ENCODE peak calls at places on chromosome 11, in ten cellular contexts. D, R, H, W, K, U, S, Z, A and L are unnamed samples.

GRCh38 chr11:95308512-95309035 is 77.6 kb upstream of the SESN3 start:
- DNase-seq in D (no peak), R (no peak), H (no peak), W (no peak), K (no peak), U (no peak), S (no peak), Z (peak; percentile 14), A (no peak), L (no peak)

GRCh38 chr11:121479355-121479754 is 26.6 kb upstream of the SORL1-AS1 start:
- DNase-seq in D (no peak), R (no peak), H (no peak), W (peak; percentile 69), K (no peak), U (no peak), S (no peak), Z (no peak), A (peak; percentile 36), L (no peak)

GRCh38 chr11:73859671-73860070 is 17.0 kb downstream of the COA4 start:
- DNase-seq in D (no peak), R (no peak), H (no peak), W (no peak), K (no peak), U (no peak), S (no peak), Z (no peak), A (no peak), L (no peak)

GRCh38 chr11:62000539-62001446 is 33.4 kb upstream of the FTH1 start:
- DNase-seq in D (no peak), R (no peak), H (no peak), W (no peak), K (no peak), U (no peak), S (no peak), Z (no peak), A (no peak), L (no peak)

GRCh38 chr11:73121692-73122091 is 20.4 kb downstream of the FCHSD2 start:
- DNase-seq in D (no peak), R (no peak), H (no peak), W (no peak), K (no peak), U (no peak), S (no peak), Z (no peak), A (no peak), L (no peak)

GRCh38 chr11:111719379-111719778 is 46.8 kb downstream of the PPP2R1B start:
- DNase-seq in D (no peak), R (no peak), H (no peak), W (no peak), K (no peak), U (no peak), S (no peak), Z (no peak), A (no peak), L (no peak)

GRCh38 chr11:15737326-15737725 is 619.0 kb downstream of the SOX6 start:
- DNase-seq in D (no peak), R (no peak), H (no peak), W (no peak), K (no peak), U (no peak), S (no peak), Z (no peak), A (no peak), L (no peak)

GRCh38 chr11:79237676-79238075 is 203.2 kb downstream of the TENM4 start:
- DNase-seq in D (no peak), R (no peak), H (peak; percentile 85), W (no peak), K (no peak), U (no peak), S (no peak), Z (no peak), A (no peak), L (no peak)

GRCh38 chr11:62926669-62927455 is 5.7 kb upstream of the CHRM1 start:
- DNase-seq in D (no peak), R (no peak), H (no peak), W (peak; percentile 32), K (no peak), U (no peak), S (no peak), Z (no peak), A (no peak), L (no peak)

GRCh38 chr11:97965849-97966646 is 1054.7 kb upstream of the CNTN5 start:
- DNase-seq in D (no peak), R (no peak), H (peak; percentile 80), W (no peak), K (no peak), U (no peak), S (no peak), Z (no peak), A (no peak), L (no peak)

GRCh38 chr11:32884770-32885384 is 7.7 kb upstream of the QSER1 start:
- DNase-seq in D (no peak), R (no peak), H (no peak), W (no peak), K (no peak), U (no peak), S (peak; percentile 41), Z (no peak), A (no peak), L (no peak)

GRCh38 chr11:122022646-122023045 is 93.4 kb downstream of the BLID start:
- DNase-seq in D (no peak), R (no peak), H (no peak), W (no peak), K (no peak), U (no peak), S (no peak), Z (no peak), A (no peak), L (no peak)

GRCh38 chr11:113906515-113906914 is 1.9 kb downstream of the HTR3B start:
- DNase-seq in D (no peak), R (no peak), H (no peak), W (no peak), K (no peak), U (no peak), S (no peak), Z (no peak), A (no peak), L (no peak)